ENCODE peak calls at places on chromosomes 3 and 15, in nine cellular contexts. P is posterior vena cava; R is amniotic epithelial cell; V is central memory CD8-positive, alpha-beta T cell; D is T follicular helper cell; M is T-helper 1 cell; N is T-helper 17 cell; J is hypothalamus; O is SK-MEL-5. E is an unnamed sample.

GRCh38 chr3:157590273-157590672 is 87.1 kb upstream of the VEPH1 start:
- DNase-seq in O (peak), V (no peak), R (no peak), N (no peak), J (no peak), M (no peak), P (no peak), D (no peak), E (no peak)

GRCh38 chr15:100383302-100384107 is 41.7 kb upstream of the ADAMTS17 start:
- DNase-seq in V (no peak), P (no peak), O (peak), M (peak), R (peak), J (no peak), D (no peak), N (no peak), E (no peak)

GRCh38 chr3:119145500-119146167 is at the start of gene TEX55:
- DNase-seq in V (no peak), D (no peak), N (no peak), J (no peak), O (peak), M (no peak), R (peak), P (peak), E (no peak)

GRCh38 chr3:40262331-40262730 is 47.2 kb upstream of the EIF1B start:
- DNase-seq in R (no peak), D (no peak), M (no peak), V (no peak), P (no peak), J (no peak), N (no peak), O (no peak), E (no peak)

GRCh38 chr3:160869825-160870224 is 113.8 kb downstream of the PPM1L start:
- DNase-seq in J (no peak), P (no peak), R (peak), V (no peak), O (peak), D (no peak), N (no peak), M (no peak), E (no peak)

GRCh38 chr3:195613468-195614069 is 29.8 kb upstream of the APOD start:
- DNase-seq in R (peak), J (no peak), O (no peak), P (no peak), D (no peak), V (no peak), N (no peak), M (no peak), E (no peak)

GRCh38 chr3:188323067-188323842 is 169.3 kb downstream of the LPP start:
- DNase-seq in D (peak), M (peak), P (no peak), O (no peak), V (no peak), N (peak), J (no peak), R (peak), E (peak)

GRCh38 chr3:46695962-46696922 is 2.8 kb upstream of the ALS2CL start:
- DNase-seq in R (no peak), P (peak), J (no peak), O (peak), D (no peak), N (no peak), V (no peak), M (no peak), E (no peak)

GRCh38 chr15:49989498-49989897 is 129.5 kb downstream of the ATP8B4 start:
- DNase-seq in R (no peak), J (no peak), D (no peak), M (no peak), N (no peak), P (no peak), V (no peak), O (no peak), E (no peak)

GRCh38 chr3:149468504-149469212 is 5.8 kb upstream of the TM4SF4 start:
- DNase-seq in D (no peak), R (no peak), O (no peak), J (no peak), P (no peak), N (no peak), M (no peak), V (no peak), E (no peak)

GRCh38 chr15:74695597-74696397 is at the start of gene EDC3:
- DNase-seq in D (peak), P (peak), O (peak), N (peak), M (peak), J (peak), V (peak), R (peak), E (peak)

GRCh38 chr15:80694624-80695098 is 449 bp upstream of the ABHD17C start:
- DNase-seq in D (no peak), V (no peak), O (peak), R (peak), N (peak), J (no peak), P (no peak), M (peak), E (peak)

GRCh38 chr3:152021951-152022461 is 148.6 kb downstream of the SUCNR1 start:
- DNase-seq in N (no peak), D (no peak), P (no peak), M (no peak), J (no peak), O (no peak), R (peak), V (no peak), E (peak)

GRCh38 chr3:197847866-197848401 is 56.9 kb downstream of the LRCH3 start:
- DNase-seq in J (no peak), R (peak), P (no peak), O (no peak), M (peak), V (no peak), D (no peak), N (no peak), E (peak)